ENCODE peak calls at places on chromosomes 5 and 9, in five cellular contexts. One of them, this sample, is unnamed.
A peak's percentile ranks its signal among the peaks of the same experiment; 100 is the strongest.

GRCh38 chr5:7015586-7016256 is 302.5 kb downstream of the TENT4A start:
- DNase-seq in A549: no peak
- DNase-seq in AG10803: no peak
- DNase-seq in right atrium auricular region: no peak
- DNase-seq in left ventricle myocardium inferior: no peak
- DNase-seq in this sample: no peak

GRCh38 chr5:128631771-128632170 is 93.7 kb upstream of the FBN2 start:
- DNase-seq in left ventricle myocardium inferior: no peak
- DNase-seq in A549: no peak
- DNase-seq in AG10803: no peak
- DNase-seq in right atrium auricular region: no peak
- DNase-seq in this sample: no peak

GRCh38 chr5:19928556-19929421 is 59.2 kb downstream of the CDH18 start:
- DNase-seq in left ventricle myocardium inferior: no peak
- DNase-seq in A549: peak; percentile 3
- DNase-seq in right atrium auricular region: no peak
- DNase-seq in AG10803: peak; percentile 50
- DNase-seq in this sample: no peak

GRCh38 chr9:96636368-96636767 is 16.7 kb upstream of the CDC14B start:
- DNase-seq in AG10803: no peak
- DNase-seq in left ventricle myocardium inferior: no peak
- DNase-seq in A549: no peak
- DNase-seq in right atrium auricular region: no peak
- DNase-seq in this sample: no peak

GRCh38 chr5:146944764-146945710 is 66.5 kb upstream of the PPP2R2B start:
- DNase-seq in left ventricle myocardium inferior: no peak
- DNase-seq in right atrium auricular region: no peak
- DNase-seq in AG10803: no peak
- DNase-seq in A549: no peak
- DNase-seq in this sample: no peak

GRCh38 chr9:15404171-15404570 is 18.5 kb upstream of the SNAPC3 start:
- DNase-seq in AG10803: no peak
- DNase-seq in right atrium auricular region: no peak
- DNase-seq in A549: no peak
- DNase-seq in left ventricle myocardium inferior: no peak
- DNase-seq in this sample: no peak

GRCh38 chr9:14687042-14687719 is 6.1 kb downstream of the ZDHHC21 start:
- DNase-seq in right atrium auricular region: no peak
- DNase-seq in A549: no peak
- DNase-seq in AG10803: peak; percentile 65
- DNase-seq in left ventricle myocardium inferior: no peak
- DNase-seq in this sample: no peak

GRCh38 chr5:60788863-60789513 is 55.1 kb downstream of the ELOVL7 start:
- DNase-seq in A549: no peak
- DNase-seq in left ventricle myocardium inferior: no peak
- DNase-seq in AG10803: no peak
- DNase-seq in right atrium auricular region: no peak
- DNase-seq in this sample: no peak

GRCh38 chr5:169581580-169582227 is 1.9 kb upstream of the SPDL1 start:
- DNase-seq in AG10803: peak; percentile 77
- DNase-seq in A549: peak; percentile 43
- DNase-seq in right atrium auricular region: peak; percentile 67
- DNase-seq in left ventricle myocardium inferior: no peak
- DNase-seq in this sample: no peak

GRCh38 chr5:116137544-116138378 is 52.9 kb downstream of the COMMD10 start:
- DNase-seq in A549: peak; percentile 15
- DNase-seq in AG10803: peak; percentile 56
- DNase-seq in right atrium auricular region: no peak
- DNase-seq in left ventricle myocardium inferior: no peak
- DNase-seq in this sample: no peak

GRCh38 chr5:149166128-149166527 is 24.8 kb downstream of the ABLIM3 start:
- DNase-seq in A549: no peak
- DNase-seq in right atrium auricular region: no peak
- DNase-seq in AG10803: peak; percentile 70
- DNase-seq in left ventricle myocardium inferior: no peak
- DNase-seq in this sample: no peak

GRCh38 chr5:116646611-116647289 is 72.1 kb upstream of the SEMA6A start:
- DNase-seq in AG10803: no peak
- DNase-seq in right atrium auricular region: no peak
- DNase-seq in A549: no peak
- DNase-seq in left ventricle myocardium inferior: no peak
- DNase-seq in this sample: no peak

GRCh38 chr5:62268239-62268638 is 37.8 kb upstream of the KIF2A start:
- DNase-seq in A549: peak; percentile 14
- DNase-seq in left ventricle myocardium inferior: no peak
- DNase-seq in right atrium auricular region: no peak
- DNase-seq in AG10803: no peak
- DNase-seq in this sample: no peak

GRCh38 chr9:131411719-131412681 is 18.1 kb downstream of the PRRC2B start:
- DNase-seq in left ventricle myocardium inferior: no peak
- DNase-seq in right atrium auricular region: no peak
- DNase-seq in A549: no peak
- DNase-seq in AG10803: no peak
- DNase-seq in this sample: no peak

GRCh38 chr5:78771260-78772240 is 123.0 kb upstream of the LHFPL2 start:
- DNase-seq in right atrium auricular region: peak; percentile 55
- DNase-seq in AG10803: no peak
- DNase-seq in left ventricle myocardium inferior: no peak
- DNase-seq in A549: no peak
- DNase-seq in this sample: no peak

GRCh38 chr5:179267671-179268071 is 77.6 kb downstream of the ADAMTS2 start:
- DNase-seq in A549: no peak
- DNase-seq in AG10803: peak; percentile 63
- DNase-seq in left ventricle myocardium inferior: peak; percentile 18
- DNase-seq in right atrium auricular region: peak; percentile 60
- DNase-seq in this sample: peak; percentile 62

GRCh38 chr9:93681316-93682154 is 105.2 kb downstream of the PHF2 start:
- DNase-seq in left ventricle myocardium inferior: peak; percentile 7
- DNase-seq in right atrium auricular region: peak; percentile 49
- DNase-seq in AG10803: no peak
- DNase-seq in A549: no peak
- DNase-seq in this sample: peak; percentile 65

GRCh38 chr9:124697326-124698200 is 73.5 kb downstream of the NR6A1 start:
- DNase-seq in AG10803: peak; percentile 55
- DNase-seq in left ventricle myocardium inferior: no peak
- DNase-seq in right atrium auricular region: no peak
- DNase-seq in A549: no peak
- DNase-seq in this sample: no peak

GRCh38 chr5:122316652-122317051 is 4.6 kb downstream of the SNCAIP start:
- DNase-seq in right atrium auricular region: no peak
- DNase-seq in AG10803: no peak
- DNase-seq in A549: no peak
- DNase-seq in left ventricle myocardium inferior: no peak
- DNase-seq in this sample: no peak

GRCh38 chr5:60340965-60341471 is 358.9 kb downstream of the DEPDC1B start:
- DNase-seq in left ventricle myocardium inferior: no peak
- DNase-seq in AG10803: no peak
- DNase-seq in right atrium auricular region: no peak
- DNase-seq in A549: no peak
- DNase-seq in this sample: no peak

GRCh38 chr9:135959814-135960213 is 1.4 kb downstream of the UBAC1 start:
- DNase-seq in right atrium auricular region: no peak
- DNase-seq in left ventricle myocardium inferior: no peak
- DNase-seq in AG10803: no peak
- DNase-seq in A549: no peak
- DNase-seq in this sample: no peak

GRCh38 chr5:154316223-154316967 is 125.9 kb downstream of the GALNT10 start:
- DNase-seq in A549: no peak
- DNase-seq in left ventricle myocardium inferior: no peak
- DNase-seq in AG10803: no peak
- DNase-seq in right atrium auricular region: no peak
- DNase-seq in this sample: no peak
- TF ChIP-seq CTCF in A549: no peak
- TF ChIP-seq CTCF in left ventricle myocardium inferior: no peak
- TF ChIP-seq CTCF in AG10803: no peak
- TF ChIP-seq CTCF in right atrium auricular region: no peak
- TF ChIP-seq CTCF in this sample: no peak

DNA sequence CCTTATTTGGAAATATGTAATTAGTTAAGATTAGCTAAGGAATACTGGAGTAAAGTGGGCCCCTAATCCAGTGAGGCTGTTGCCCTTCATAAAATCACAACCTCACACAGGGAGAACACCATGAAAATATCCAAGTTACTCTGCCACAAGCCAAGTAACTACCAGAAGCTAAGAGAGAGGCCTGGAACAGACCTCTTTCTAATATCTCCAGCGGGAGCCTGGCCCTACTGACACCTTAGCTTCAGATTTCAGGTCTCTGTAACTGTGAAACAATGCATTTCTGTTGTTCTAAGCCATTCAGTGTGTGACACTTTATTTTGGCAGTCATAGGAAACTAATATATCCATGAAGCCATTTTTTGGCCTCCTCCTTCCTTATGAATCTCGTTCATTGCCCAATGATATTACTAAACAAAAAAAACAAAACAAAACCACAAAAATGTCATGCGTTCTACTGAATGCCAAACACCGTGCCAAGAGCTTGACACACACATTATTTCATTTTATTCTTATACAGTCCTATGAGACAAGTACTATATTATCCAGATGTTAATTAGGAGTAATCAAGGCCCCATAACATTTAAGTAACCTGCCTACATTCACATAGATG is 699.0 kb downstream of the MAT2B start:
- DNase-seq in AG10803: peak; percentile 35
- DNase-seq in A549: no peak
- DNase-seq in left ventricle myocardium inferior: no peak
- DNase-seq in right atrium auricular region: no peak
- DNase-seq in this sample: no peak
- TF ChIP-seq CTCF in AG10803: no peak
- TF ChIP-seq CTCF in A549: no peak
- TF ChIP-seq CTCF in left ventricle myocardium inferior: no peak
- TF ChIP-seq CTCF in right atrium auricular region: no peak
- TF ChIP-seq CTCF in this sample: no peak

DNA sequence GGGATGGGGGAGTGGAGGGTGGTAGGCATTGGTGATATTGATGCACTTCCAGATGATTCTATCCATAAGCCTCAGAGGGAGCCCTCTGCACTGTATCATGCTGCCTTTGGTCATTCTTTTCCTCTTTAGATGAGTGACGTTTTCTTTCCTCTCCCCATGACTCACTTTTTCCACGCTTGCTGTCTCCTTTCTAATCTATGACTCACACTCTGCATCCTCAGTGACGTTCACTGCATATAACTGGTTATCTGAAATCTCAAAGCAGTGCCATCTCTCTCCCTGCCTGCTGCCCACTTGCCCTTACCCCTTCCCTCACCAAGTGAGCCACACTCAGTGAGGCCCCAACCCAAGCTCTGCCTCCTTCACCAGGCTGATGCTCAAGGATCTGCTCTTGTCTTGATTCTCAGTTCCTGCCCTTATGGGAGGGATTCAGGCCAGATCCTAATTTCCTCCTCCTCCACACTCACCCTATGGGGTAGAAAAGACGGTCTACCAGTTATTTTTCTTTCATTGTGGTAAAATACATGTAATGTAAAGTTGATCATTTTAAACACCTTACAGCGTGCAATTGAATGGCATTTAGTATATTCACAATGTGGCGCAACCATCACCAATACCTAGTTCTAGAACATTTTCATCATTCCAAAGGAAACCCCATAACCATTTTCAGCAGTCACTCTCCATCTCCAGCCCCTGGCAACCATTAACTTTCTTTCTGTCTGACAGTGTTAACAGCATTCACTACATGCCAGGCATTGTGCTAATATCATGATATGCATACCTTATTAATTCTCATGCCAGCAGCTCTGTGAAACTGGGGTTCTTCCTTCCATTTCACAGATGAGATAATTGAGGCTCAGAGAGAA is 31.8 kb downstream of the PTGS1 start:
- DNase-seq in right atrium auricular region: no peak
- DNase-seq in AG10803: peak; percentile 89
- DNase-seq in left ventricle myocardium inferior: no peak
- DNase-seq in A549: peak; percentile 87
- DNase-seq in this sample: no peak
- TF ChIP-seq CTCF in right atrium auricular region: no peak
- TF ChIP-seq CTCF in AG10803: peak; percentile 5
- TF ChIP-seq CTCF in left ventricle myocardium inferior: no peak
- TF ChIP-seq CTCF in A549: no peak
- TF ChIP-seq CTCF in this sample: no peak

DNA sequence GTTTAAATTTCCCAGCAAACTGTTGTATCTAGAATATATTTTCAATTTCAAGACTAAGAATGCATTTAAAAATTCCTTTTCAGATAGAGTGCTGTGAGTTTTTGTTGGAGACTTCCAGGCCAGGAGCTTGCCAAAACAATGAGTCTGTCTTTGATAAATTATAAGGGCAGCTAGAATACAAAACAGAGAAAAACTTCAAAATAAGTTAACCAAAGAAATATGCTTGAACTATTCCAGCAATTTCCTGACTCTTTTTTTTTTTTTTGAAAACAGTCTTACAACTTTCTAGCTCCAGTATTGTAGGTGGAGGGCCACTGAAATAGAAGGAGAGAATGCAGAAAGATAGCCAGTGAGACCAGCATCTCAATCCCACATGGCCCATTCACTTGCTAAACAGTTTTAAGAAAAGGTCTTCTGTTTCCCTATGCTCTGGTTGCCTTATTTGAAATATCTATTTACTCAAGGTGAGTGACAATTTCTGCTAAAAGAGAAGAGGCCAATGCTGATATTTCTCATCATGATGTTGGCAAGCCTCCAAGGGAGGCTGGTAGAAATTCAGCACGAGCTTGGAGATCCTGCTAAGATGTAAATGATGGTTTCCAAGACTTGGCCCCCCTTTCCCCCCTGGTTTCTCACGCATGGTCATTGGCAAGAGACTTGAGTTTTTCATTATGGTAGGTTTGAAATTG is 103.2 kb downstream of the USP20 start:
- DNase-seq in A549: no peak
- DNase-seq in right atrium auricular region: peak; percentile 50
- DNase-seq in AG10803: peak; percentile 94
- DNase-seq in left ventricle myocardium inferior: no peak
- DNase-seq in this sample: no peak
- TF ChIP-seq CTCF in A549: no peak
- TF ChIP-seq CTCF in right atrium auricular region: no peak
- TF ChIP-seq CTCF in AG10803: no peak
- TF ChIP-seq CTCF in left ventricle myocardium inferior: no peak
- TF ChIP-seq CTCF in this sample: no peak

DNA sequence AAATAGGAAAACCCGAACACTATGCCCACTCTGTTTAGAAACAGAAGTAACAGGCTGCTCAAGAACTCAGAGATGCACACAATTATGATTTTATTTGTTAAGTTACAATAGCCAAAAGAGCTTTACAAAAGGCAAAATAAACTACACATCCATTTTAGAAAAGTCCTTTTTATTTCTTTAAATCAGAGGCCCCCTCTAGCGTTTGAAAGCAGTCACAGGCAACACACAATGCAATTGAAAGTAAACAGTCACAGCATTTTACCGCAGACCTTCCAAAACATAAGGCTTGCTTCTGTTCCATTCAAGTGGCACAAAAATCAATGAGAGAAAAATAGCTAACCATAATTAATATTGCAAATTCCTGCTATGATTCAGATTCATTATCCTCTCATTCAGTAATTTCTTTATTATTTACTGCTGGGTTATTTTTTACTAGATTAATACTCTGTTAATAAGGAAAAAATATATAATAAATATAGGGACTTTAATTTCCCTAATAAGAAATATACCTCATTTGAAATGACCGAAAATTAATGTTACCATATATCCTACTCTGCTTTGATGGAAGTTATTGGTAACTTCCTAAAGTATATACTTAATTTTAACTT is 78.3 kb downstream of the CEP120 start:
- DNase-seq in left ventricle myocardium inferior: no peak
- DNase-seq in A549: peak; percentile 2
- DNase-seq in right atrium auricular region: no peak
- DNase-seq in AG10803: peak; percentile 54
- DNase-seq in this sample: no peak
- TF ChIP-seq CTCF in left ventricle myocardium inferior: peak; percentile 76
- TF ChIP-seq CTCF in A549: peak; percentile 59
- TF ChIP-seq CTCF in right atrium auricular region: peak; percentile 72
- TF ChIP-seq CTCF in AG10803: peak; percentile 89
- TF ChIP-seq CTCF in this sample: peak; percentile 83